ENCODE peak calls at places on chromosomes 13 and 19, in five cellular contexts. X is lower lobe of right lung, O is PC-3, L is HCT116, N is ovary. E is an unnamed sample. For H3K9me3, the result is how much of the 10 kb centered on the place peaks cover.

GRCh38 chr19:30062331-30063183 is 120.5 kb downstream of the URI1 start:
- DNase-seq in L (no peak), X (no peak), O (no peak), N (no peak), E (no peak)

GRCh38 chr13:85650613-85651012 is 148.6 kb downstream of the SLITRK6 start:
- DNase-seq in L (no peak), O (peak), N (no peak), X (no peak), E (no peak)

GRCh38 chr19:44904426-44904994 is 1.1 kb upstream of the APOE start:
- DNase-seq in N (no peak), L (no peak), X (no peak), O (no peak), E (no peak)

GRCh38 chr13:55517312-55517711 is 1623.4 kb upstream of the PRR20A start:
- DNase-seq in N (no peak), O (no peak), L (no peak), X (no peak), E (no peak)

GRCh38 chr13:96020155-96020575 is 33.0 kb downstream of the UGGT2 start:
- DNase-seq in N (no peak), L (peak), X (no peak), O (peak), E (no peak)

GRCh38 chr13:104318121-104318520 is 1251.9 kb upstream of the SLC10A2 start:
- DNase-seq in X (no peak), N (no peak), L (peak), O (peak), E (no peak)

GRCh38 chr13:112229445-112229844 is 146.7 kb upstream of the SPACA7 start:
- DNase-seq in O (no peak), L (no peak), X (no peak), N (no peak), E (no peak)

GRCh38 chr13:79222427-79223205 is 183.4 kb downstream of the RBM26 start:
- DNase-seq in O (no peak), L (no peak), N (no peak), X (no peak), E (no peak)

GRCh38 chr19:33460221-33460908 is 61.2 kb downstream of the PEPD start:
- DNase-seq in O (no peak), L (no peak), X (peak), N (no peak), E (no peak)

GRCh38 chr13:24080134-24080533 is 80.4 kb upstream of the SPATA13 start:
- DNase-seq in L (no peak), N (no peak), O (no peak), X (no peak), E (no peak)

GRCh38 chr13:63167699-63168337 is 1752.2 kb upstream of the PCDH20 start:
- DNase-seq in N (no peak), L (no peak), X (no peak), O (no peak), E (no peak)

GRCh38 chr19:14383898-14384669 is 2.8 kb downstream of the ADGRE5 start:
- DNase-seq in L (no peak), X (peak), N (peak), O (peak), E (no peak)

GRCh38 chr19:45112111-45112827 is 19.3 kb downstream of the PPP1R37 start:
- DNase-seq in L (no peak), N (no peak), O (no peak), X (no peak), E (no peak)

GRCh38 chr13:98460519-98460918 is 116.4 kb downstream of the STK24 start:
- DNase-seq in N (no peak), L (no peak), X (no peak), O (no peak), E (no peak)

GRCh38 chr19:50333737-50334617 is 4.8 kb upstream of the KCNC3 start:
- DNase-seq in X (peak), L (no peak), O (peak), N (peak), E (peak)

GRCh38 chr19:3968556-3969434 is 2.1 kb downstream of the DAPK3 start:
- DNase-seq in L (peak), N (peak), O (peak), X (peak), E (peak)

GRCh38 chr19:3270908-3271307 is 46.4 kb downstream of the CELF5 start:
- DNase-seq in N (no peak), L (peak), X (no peak), O (peak), E (no peak)

GRCh38 chr19:42067315-42067888 is 2.6 kb downstream of the GRIK5 start:
- DNase-seq in L (no peak), N (no peak), O (no peak), X (no peak), E (no peak)

GRCh38 chr13:33992891-33993336 is 175.0 kb downstream of the RFC3 start:
- DNase-seq in L (no peak), X (no peak), O (no peak), N (no peak), E (no peak)

GRCh38 chr13:40221460-40222201 is 444.8 kb downstream of the FOXO1 start:
- DNase-seq in X (no peak), O (peak), N (peak), L (no peak), E (no peak)

GRCh38 chr13:23753523-23753922 is 135.7 kb downstream of the MIPEP start:
- DNase-seq in O (peak), L (no peak), N (no peak), X (no peak), E (no peak)

GRCh38 chr19:38683393-38684077 is 36.1 kb downstream of the ACTN4 start:
- DNase-seq in L (peak), N (peak), O (peak), X (peak), E (peak)

GRCh38 chr13:32041429-32041828 is 9.9 kb downstream of the FRY start:
- DNase-seq in N (no peak), O (no peak), X (no peak), L (no peak), E (no peak)

GRCh38 chr13:32039056-32039455 is 7.5 kb downstream of the FRY start:
- DNase-seq in N (no peak), L (no peak), X (no peak), O (no peak), E (no peak)

GRCh38 chr13:32040689-32041088 is 9.1 kb downstream of the FRY start:
- DNase-seq in N (no peak), L (no peak), O (no peak), X (no peak), E (no peak)

GRCh38 chr13:32039488-32040013 is 8.0 kb downstream of the FRY start:
- DNase-seq in L (no peak), X (no peak), O (no peak), N (no peak), E (no peak)

GRCh38 chr13:32040052-32040642 is 8.6 kb downstream of the FRY start:
- DNase-seq in L (no peak), X (no peak), N (no peak), O (no peak), E (no peak)
- H3K9me3 ChIP-seq in L (under half), X (under half), N (under half), O (under half), E (under half)

GRCh38 chr19:1787116-1787515 is 25.0 kb downstream of the ATP8B3 start:
- DNase-seq in L (no peak), N (no peak), X (no peak), O (no peak), E (no peak)

GRCh38 chr19:1790054-1790762 is 21.9 kb downstream of the ATP8B3 start:
- DNase-seq in L (no peak), O (no peak), X (no peak), N (no peak), E (no peak)

GRCh38 chr19:1786668-1787067 is 25.4 kb downstream of the ATP8B3 start:
- DNase-seq in X (no peak), N (no peak), O (no peak), L (no peak), E (no peak)

GRCh38 chr19:1791879-1792278 is 20.2 kb downstream of the ATP8B3 start:
- DNase-seq in O (no peak), X (no peak), N (no peak), L (no peak), E (no peak)

DNA sequence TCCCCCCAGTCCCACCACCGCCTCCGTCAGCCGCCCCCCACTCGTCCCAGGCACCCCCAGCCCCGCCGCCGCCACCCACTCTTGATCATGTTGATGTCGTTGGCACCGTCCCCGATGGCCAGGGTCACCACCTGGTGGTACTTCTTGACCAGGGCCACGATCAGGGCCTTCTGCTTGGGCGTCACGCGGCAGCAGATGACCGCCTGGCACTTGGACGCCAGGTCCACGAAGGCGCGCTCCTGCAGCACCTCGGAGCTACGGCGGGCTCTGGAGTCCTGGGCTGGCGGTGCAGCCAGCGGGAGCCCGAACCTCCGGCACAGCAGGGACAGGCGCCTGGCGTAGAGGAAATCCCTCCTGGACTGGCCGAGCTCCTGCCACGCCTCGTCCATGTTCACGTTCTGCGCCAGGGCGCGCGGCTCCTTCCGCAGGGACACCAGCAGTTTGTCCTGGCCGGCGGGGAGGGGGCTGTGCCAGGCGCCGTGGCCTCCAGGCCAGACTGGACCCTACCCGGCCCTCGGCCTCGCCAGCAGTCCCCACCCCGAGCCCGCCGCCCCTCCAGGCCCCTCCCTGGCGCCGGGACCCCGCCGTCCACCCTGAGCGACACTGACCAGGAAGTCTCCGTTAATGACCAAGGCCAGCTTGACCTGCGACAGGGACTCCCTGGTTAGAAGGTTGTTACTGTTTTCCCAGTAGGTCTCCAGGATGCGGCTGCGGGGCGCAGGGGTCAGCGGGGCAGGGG is 22.6 kb downstream of the ATP8B3 start:
- DNase-seq in X (no peak), O (peak), N (no peak), L (no peak), E (no peak)
- H3K4me3 ChIP-seq in X (peak), O (peak), N (no peak), L (no peak), E (peak)

GRCh38 chr19:8630796-8631424 is 477 bp downstream of the NFILZ start:
- DNase-seq in O (no peak), X (no peak), N (no peak), L (no peak), E (no peak)
- H3K27ac ChIP-seq in O (no peak), X (peak), N (no peak), L (no peak), E (no peak)

GRCh38 chr19:12546903-12547302 is 4.4 kb downstream of the ZNF564 start:
- DNase-seq in X (no peak), O (no peak), N (no peak), L (no peak), E (no peak)

GRCh38 chr19:12543855-12544254 is 7.4 kb downstream of the ZNF564 start:
- DNase-seq in X (no peak), N (no peak), L (no peak), O (no peak), E (no peak)

GRCh38 chr19:12546068-12546467 is 5.2 kb downstream of the ZNF564 start:
- DNase-seq in N (no peak), O (no peak), L (no peak), X (no peak), E (no peak)

GRCh38 chr19:12545267-12545666 is 6.0 kb downstream of the ZNF564 start:
- DNase-seq in X (no peak), N (no peak), O (no peak), L (no peak), E (no peak)

GRCh38 chr19:12544401-12544876 is 6.8 kb downstream of the ZNF564 start:
- DNase-seq in X (no peak), N (no peak), O (no peak), L (no peak), E (no peak)
- H3K9me3 ChIP-seq in X (under half), N (under half), O (under half), L (under half), E (under half)

DNA sequence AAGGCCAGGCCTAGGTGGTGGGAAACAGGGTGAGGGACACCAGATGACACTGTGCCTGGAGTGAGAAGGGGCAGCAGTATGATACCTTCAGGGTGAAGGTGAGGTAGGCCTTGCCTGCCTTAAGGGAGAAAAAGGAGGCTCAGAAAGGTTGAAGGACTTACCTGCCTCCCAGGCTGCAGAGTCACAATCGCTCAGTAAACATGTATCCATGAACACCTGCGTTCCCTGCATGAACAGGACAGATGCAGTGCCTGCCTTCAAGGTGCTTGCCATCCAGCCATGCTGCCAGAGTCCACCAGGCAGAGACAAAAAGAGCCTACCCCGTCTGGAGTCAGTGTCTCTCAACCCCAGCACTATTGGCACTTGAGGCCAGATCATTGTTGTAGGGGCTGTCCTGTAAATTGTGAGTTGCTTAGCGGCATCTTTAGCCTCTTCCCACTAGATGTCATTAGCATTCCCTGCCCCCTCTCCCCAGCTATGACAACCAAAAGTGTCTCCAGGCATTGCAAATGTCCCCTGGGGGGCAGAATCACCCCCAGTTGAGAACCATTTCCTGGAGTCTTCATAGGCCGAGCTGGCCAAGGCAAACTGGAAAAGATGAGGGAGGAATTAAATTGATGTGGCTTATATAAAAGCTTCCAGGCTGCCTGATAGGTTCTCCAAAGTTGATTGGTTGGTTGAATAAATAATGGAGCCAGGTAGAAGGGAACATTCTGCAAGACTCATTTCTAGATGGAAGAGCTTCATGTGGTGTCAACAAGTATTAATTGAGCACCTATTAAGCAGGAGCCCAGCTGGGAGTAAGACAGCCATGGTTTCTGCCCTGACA is 1.7 kb downstream of the MAP3K10 start:
- DNase-seq in N (no peak), O (no peak), L (no peak), X (no peak), E (no peak)
- H3K4me3 ChIP-seq in N (no peak), O (peak), L (no peak), X (peak), E (peak)

GRCh38 chr19:18666784-18667183 is 16.7 kb upstream of the CRTC1 start:
- DNase-seq in X (no peak), L (no peak), N (no peak), O (no peak), E (no peak)
- H3K27ac ChIP-seq in X (no peak), L (no peak), N (no peak), O (no peak), E (no peak)

DNA sequence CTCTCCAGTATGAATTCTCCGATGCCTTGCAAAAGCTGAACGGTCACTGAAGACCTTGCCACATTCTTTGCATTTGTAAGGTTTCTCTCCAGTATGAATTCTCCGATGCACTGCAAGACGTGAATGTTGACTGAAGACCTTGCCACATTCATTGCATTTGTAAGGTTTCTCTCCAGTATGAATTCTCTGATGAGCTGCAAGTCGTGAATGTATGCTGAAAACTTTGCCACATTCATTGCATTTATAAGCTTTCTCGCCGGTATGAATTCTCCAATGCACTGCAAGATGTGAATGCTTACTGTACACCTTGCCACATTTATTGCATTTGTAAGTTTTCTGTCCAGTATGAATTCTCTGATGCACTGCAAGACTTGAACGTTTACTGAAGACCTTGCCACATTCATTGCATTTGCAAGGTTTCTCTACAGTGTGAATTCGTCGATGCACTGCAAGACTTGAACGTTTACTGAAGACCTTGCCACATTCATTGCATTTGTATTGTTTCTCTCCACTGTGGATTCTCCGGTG is 20.0 kb upstream of the ZNF841 start:
- DNase-seq in L (no peak), N (no peak), O (no peak), X (no peak), E (no peak)
- H3K9me3 ChIP-seq in L (half or more), N (under half), O (half or more), X (half or more), E (half or more)

DNA sequence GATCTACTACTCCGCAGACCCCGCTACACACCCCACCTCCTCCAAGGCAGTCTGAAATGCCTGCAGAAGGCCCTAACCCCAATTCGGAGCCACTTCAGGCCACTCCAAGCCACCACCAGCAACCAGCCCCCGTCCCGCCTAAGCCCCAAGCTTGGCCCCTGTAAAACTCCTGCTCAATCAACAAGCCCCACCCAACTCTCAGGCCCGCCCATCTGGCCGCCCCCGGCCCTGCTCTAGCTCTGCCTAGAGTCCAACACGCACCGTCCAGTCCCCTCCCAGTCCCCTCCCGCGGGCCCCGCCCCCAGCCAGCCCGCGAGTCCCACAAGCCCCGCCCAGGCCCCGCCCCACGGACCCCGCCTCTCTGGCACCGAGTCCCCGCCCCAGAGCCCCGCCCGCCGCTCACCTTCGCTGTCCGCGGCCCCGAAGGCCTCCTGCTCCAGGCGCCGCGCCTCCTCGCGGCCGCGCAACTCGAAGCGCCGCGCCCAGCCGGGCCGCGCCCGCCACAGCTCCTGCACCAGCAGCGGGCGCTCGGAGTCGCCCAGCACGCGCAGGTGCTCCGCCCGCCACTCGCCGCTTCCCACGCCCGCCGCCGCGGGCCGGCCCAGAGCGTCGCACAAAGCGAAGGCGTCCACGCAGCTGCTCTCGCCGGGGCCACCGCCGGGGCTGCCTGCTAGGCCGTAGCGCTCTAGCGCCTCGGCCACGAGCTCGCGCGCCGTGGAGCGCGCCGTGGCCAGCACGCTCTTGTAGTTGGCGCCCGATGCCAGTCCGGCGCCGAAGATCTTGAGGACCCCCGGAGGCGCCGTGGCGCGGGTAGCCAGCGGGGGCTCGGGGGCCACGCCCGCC is 1.6 kb downstream of the RASIP1 start:
- DNase-seq in O (peak), L (peak), N (peak), X (peak), E (peak)
- H3K4me3 ChIP-seq in O (no peak), L (peak), N (peak), X (peak), E (peak)

DNA sequence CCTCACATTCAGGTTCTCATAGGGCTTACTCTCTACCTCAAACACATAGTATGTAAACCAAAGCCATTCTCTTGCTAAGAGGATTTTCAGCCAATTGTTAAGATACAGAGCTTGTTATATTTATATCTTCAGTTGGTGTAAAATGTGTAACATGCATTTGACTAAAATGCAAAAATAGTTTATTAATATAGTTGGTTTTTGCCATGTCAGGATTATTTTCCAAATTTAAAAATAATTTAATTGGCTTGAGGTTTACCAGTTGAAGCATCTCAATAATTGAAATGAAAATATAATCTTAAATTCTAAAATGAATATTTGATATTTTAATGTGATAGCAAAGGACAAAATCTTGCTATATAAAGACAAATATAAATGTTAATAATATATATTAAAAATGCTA is 7.2 kb downstream of the MICU2 start:
- DNase-seq in L (no peak), N (no peak), X (no peak), O (no peak), E (no peak)
- H3K27ac ChIP-seq in L (no peak), N (no peak), X (no peak), O (no peak), E (no peak)

GRCh38 chr19:55472463-55472862 is 4.0 kb upstream of the ZNF628 start:
- DNase-seq in X (no peak), N (no peak), L (peak), O (peak), E (no peak)
- H3K9me3 ChIP-seq in X (under half), N (under half), L (under half), O (under half), E (under half)